ENCODE peak calls at places on chromosomes 12 and 14, in nine cellular contexts. W is glutamatergic neuron; J is SK-N-SH; P is tibial artery; Q is CD8-positive, alpha-beta T cell; V is GM12878; A is AG10803; R is BE2C; E is foreskin fibroblast. X is an unnamed sample.
A peak's percentile ranks its signal among the peaks of the same experiment; 100 is the strongest.

GRCh38 chr14:55609681-55610080 is 29.7 kb downstream of the KTN1 start:
- DNase-seq in R (no peak), J (no peak), E (peak; percentile 42), Q (no peak), A (peak; percentile 63), V (no peak), W (no peak), P (no peak), X (no peak)

GRCh38 chr14:103676881-103677675 is 38.2 kb downstream of the XRCC3 start:
- DNase-seq in A (no peak), R (no peak), V (no peak), Q (no peak), E (no peak), P (no peak), W (no peak), J (no peak), X (no peak)

GRCh38 chr14:52059614-52060013 is 9.2 kb downstream of the NID2 start:
- DNase-seq in A (peak; percentile 66), J (no peak), E (no peak), Q (no peak), P (no peak), W (no peak), R (no peak), V (no peak), X (no peak)

GRCh38 chr14:50667491-50668007 is 557 bp downstream of the SAV1 start:
- DNase-seq in A (no peak), V (no peak), W (no peak), J (peak; percentile 48), Q (peak; percentile 3), P (peak; percentile 67), R (no peak), E (no peak), X (no peak)

GRCh38 chr12:12265035-12265434 is 1.8 kb downstream of the LRP6 start:
- DNase-seq in A (no peak), J (no peak), W (no peak), V (no peak), P (no peak), Q (no peak), E (no peak), R (no peak), X (no peak)

GRCh38 chr14:31207287-31207745 is 277 bp downstream of the HECTD1 start:
- DNase-seq in J (no peak), Q (no peak), P (no peak), A (no peak), R (no peak), E (no peak), V (no peak), W (no peak), X (no peak)

GRCh38 chr12:39348941-39349626 is 93.8 kb downstream of the KIF21A start:
- DNase-seq in W (no peak), R (no peak), E (no peak), P (no peak), Q (no peak), J (no peak), A (no peak), V (no peak), X (no peak)

GRCh38 chr14:70036665-70037064 is 152.1 kb downstream of the SLC8A3 start:
- DNase-seq in J (no peak), W (no peak), Q (no peak), A (no peak), P (no peak), R (no peak), E (no peak), V (no peak), X (no peak)

GRCh38 chr12:31989987-31990386 is 30.8 kb downstream of the RESF1 start:
- DNase-seq in E (no peak), J (no peak), A (no peak), V (no peak), W (no peak), Q (no peak), R (no peak), P (no peak), X (no peak)

GRCh38 chr12:88996389-88996788 is 355.9 kb downstream of the DUSP6 start:
- DNase-seq in J (no peak), V (no peak), A (no peak), W (no peak), Q (no peak), R (no peak), P (no peak), E (no peak), X (no peak)

GRCh38 chr12:127024791-127025190 is 1242.2 kb upstream of the TMEM132C start:
- DNase-seq in P (no peak), W (no peak), E (no peak), V (no peak), A (no peak), R (no peak), Q (no peak), J (no peak), X (no peak)

GRCh38 chr12:76569685-76570604 is 10.4 kb upstream of the OSBPL8 start:
- DNase-seq in W (no peak), R (no peak), E (no peak), A (peak; percentile 6), P (no peak), V (no peak), J (no peak), Q (no peak), X (no peak)

GRCh38 chr14:92877757-92878431 is 45.1 kb upstream of the CHGA start:
- DNase-seq in V (no peak), A (peak; percentile 1), J (no peak), P (no peak), Q (no peak), R (no peak), W (no peak), E (no peak), X (no peak)

GRCh38 chr14:92880351-92880750 is 42.6 kb upstream of the CHGA start:
- DNase-seq in Q (no peak), J (no peak), V (no peak), W (no peak), R (peak; percentile 59), A (no peak), P (no peak), E (no peak), X (no peak)

GRCh38 chr14:92884410-92884809 is 38.5 kb upstream of the CHGA start:
- DNase-seq in W (no peak), V (no peak), R (no peak), J (no peak), A (no peak), P (no peak), Q (no peak), E (no peak), X (no peak)

GRCh38 chr14:92883066-92883465 is 39.9 kb upstream of the CHGA start:
- DNase-seq in W (no peak), E (no peak), P (no peak), Q (no peak), V (no peak), R (no peak), A (no peak), J (no peak), X (no peak)

GRCh38 chr14:92880851-92881250 is 42.1 kb upstream of the CHGA start:
- DNase-seq in P (no peak), J (peak; percentile 63), Q (no peak), A (peak; percentile 23), V (no peak), E (peak; percentile 12), W (no peak), R (peak; percentile 76), X (no peak)
- TF ChIP-seq CTCF in P (no peak), J (no peak), Q (no peak), A (peak; percentile 33), V (peak; percentile 27), E (peak; percentile 28), W (no peak), R (peak; percentile 82), X (peak; percentile 44)

DNA sequence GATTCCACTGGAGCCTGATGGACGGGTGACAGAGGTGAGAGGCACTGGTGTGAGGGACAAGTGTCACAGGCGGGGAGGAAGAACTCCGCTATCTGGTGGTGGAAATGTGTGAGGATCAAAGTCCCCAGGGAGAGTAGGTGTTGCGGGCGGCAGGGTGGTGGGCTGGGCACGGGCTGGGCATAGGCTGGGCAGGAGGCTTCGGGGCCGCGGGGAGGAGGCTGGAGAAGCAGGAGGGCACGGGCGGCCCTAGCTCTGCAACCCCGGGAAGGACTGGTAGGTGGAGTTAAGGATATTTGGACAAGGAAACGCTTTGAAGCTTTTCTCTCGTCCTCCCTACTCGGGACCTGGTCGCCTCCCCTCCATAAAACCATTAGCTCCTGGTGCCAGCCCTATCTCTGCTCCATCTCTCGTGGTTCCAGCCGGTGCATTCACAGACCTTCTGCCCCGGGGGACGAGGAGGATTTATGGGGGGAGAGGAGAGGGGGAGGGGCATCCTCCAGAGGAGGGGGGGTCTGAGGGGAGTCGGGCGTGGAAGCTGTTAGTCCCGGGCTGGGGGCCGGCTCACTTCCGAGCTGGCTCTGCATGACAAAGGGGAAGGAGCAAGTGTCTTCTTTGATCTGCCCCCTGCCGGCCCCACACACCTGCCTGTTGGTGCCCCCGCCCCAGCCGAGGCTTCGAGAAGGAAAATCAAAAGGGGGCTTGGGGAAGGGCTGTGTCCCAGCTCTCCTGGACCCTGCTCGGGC is 478 bp downstream of the WNT5B start:
- DNase-seq in J (peak; percentile 86), A (no peak), R (peak; percentile 57), W (peak; percentile 62), P (no peak), Q (no peak), V (no peak), E (no peak), X (no peak)
- TF ChIP-seq CTCF in J (peak; percentile 18), A (no peak), R (peak; percentile 38), W (no peak), P (no peak), Q (no peak), V (peak; percentile 6), E (peak; percentile 14), X (no peak)

GRCh38 chr14:80946797-80947196 is 5.3 kb upstream of the CEP128 start:
- DNase-seq in E (no peak), W (no peak), R (no peak), J (no peak), P (no peak), V (no peak), Q (no peak), A (no peak), X (no peak)

GRCh38 chr14:80948291-80948690 is 6.8 kb upstream of the CEP128 start:
- DNase-seq in Q (no peak), E (no peak), P (no peak), W (no peak), J (no peak), V (no peak), R (no peak), A (no peak), X (no peak)

GRCh38 chr14:80944861-80945617 is 3.5 kb upstream of the CEP128 start:
- DNase-seq in V (no peak), R (no peak), W (no peak), J (no peak), Q (no peak), E (no peak), P (no peak), A (no peak), X (no peak)

GRCh38 chr14:80942158-80942738 is 710 bp upstream of the CEP128 start:
- DNase-seq in J (no peak), V (no peak), P (no peak), A (no peak), R (no peak), W (no peak), Q (no peak), E (no peak), X (no peak)

GRCh38 chr14:80946187-80946586 is 4.6 kb upstream of the CEP128 start:
- DNase-seq in V (no peak), W (no peak), E (peak; percentile 29), J (no peak), Q (no peak), A (no peak), R (no peak), P (no peak), X (no peak)
- TF ChIP-seq CTCF in V (no peak), W (no peak), E (no peak), J (no peak), Q (no peak), A (no peak), R (no peak), P (no peak), X (no peak)

GRCh38 chr12:109387425-109388166 is 39.9 kb downstream of the MYO1H start:
- DNase-seq in V (no peak), W (no peak), E (peak; percentile 22), Q (no peak), P (no peak), A (peak; percentile 33), R (peak; percentile 46), J (peak; percentile 31), X (no peak)
- TF ChIP-seq CTCF in V (peak; percentile 39), W (peak; percentile 63), E (peak; percentile 44), Q (no peak), P (no peak), A (peak; percentile 51), R (peak; percentile 92), J (peak; percentile 51), X (peak; percentile 54)

X was measured in osteocyte.